ENCODE peak calls at places on chromosomes 5 and 9, in ten cellular contexts. J is CD4-positive, alpha-beta T cell; U is spleen; E is fibroblast of lung; O is uterus; T is endodermal cell; D is GM06990; V is OCI-LY7; H is Peyer's patch; X is pancreas. F is an unnamed sample.

GRCh38 chr9:35552837-35553236 is 52.2 kb upstream of the TESK1 start:
- DNase-seq in J (no peak), U (no peak), E (peak), O (no peak), T (no peak), D (no peak), V (no peak), H (no peak), X (no peak), F (peak)

GRCh38 chr5:39986614-39987013 is 561.8 kb upstream of the DAB2 start:
- DNase-seq in J (no peak), U (no peak), E (no peak), O (no peak), T (no peak), D (no peak), V (no peak), H (no peak), X (no peak), F (no peak)

GRCh38 chr5:75603835-75604234 is 7.4 kb upstream of the ANKDD1B start:
- DNase-seq in J (no peak), U (no peak), E (no peak), O (no peak), T (no peak), D (no peak), V (no peak), H (no peak), X (no peak), F (no peak)

GRCh38 chr9:93004561-93004960 is 53.9 kb upstream of the SUSD3 start:
- DNase-seq in J (no peak), U (no peak), E (no peak), O (no peak), T (no peak), D (no peak), V (no peak), H (no peak), X (no peak), F (no peak)

GRCh38 chr9:87684627-87685204 is 41.2 kb upstream of the CTSL start:
- DNase-seq in J (no peak), U (no peak), E (peak), O (peak), T (peak), D (no peak), V (no peak), H (peak), X (peak), F (peak)

GRCh38 chr9:125255781-125256391 is 5.7 kb upstream of the GAPVD1 start:
- DNase-seq in J (no peak), U (no peak), E (no peak), O (no peak), T (peak), D (no peak), V (peak), H (no peak), X (no peak), F (no peak)

GRCh38 chr5:127447822-127448221 is 69.6 kb upstream of the PRRC1 start:
- DNase-seq in J (no peak), U (no peak), E (peak), O (no peak), T (no peak), D (no peak), V (no peak), H (no peak), X (no peak), F (peak)

GRCh38 chr9:121529237-121529987 is 29.8 kb upstream of the GGTA1 start:
- DNase-seq in J (no peak), U (peak), E (peak), O (peak), T (no peak), D (no peak), V (no peak), H (peak), X (peak), F (peak)

GRCh38 chr5:65137631-65138030 is 344.1 kb downstream of the ADAMTS6 start:
- DNase-seq in J (no peak), U (no peak), E (no peak), O (no peak), T (no peak), D (no peak), V (no peak), H (no peak), X (no peak), F (peak)

GRCh38 chr9:88803551-88804288 is 187.5 kb upstream of the S1PR3 start:
- DNase-seq in J (no peak), U (no peak), E (peak), O (no peak), T (no peak), D (no peak), V (no peak), H (no peak), X (no peak), F (peak)

GRCh38 chr9:93096131-93096802 is at the start of gene CARD19:
- DNase-seq in J (peak), U (no peak), E (peak), O (peak), T (peak), D (no peak), V (peak), H (peak), X (peak), F (peak)

GRCh38 chr9:69324549-69325401 is at the start of gene ENTREP1:
- DNase-seq in J (no peak), U (peak), E (peak), O (peak), T (peak), D (peak), V (no peak), H (peak), X (peak), F (no peak)

GRCh38 chr5:132677191-132677590 is 3.4 kb downstream of the IL4 start:
- DNase-seq in J (no peak), U (peak), E (peak), O (peak), T (peak), D (no peak), V (no peak), H (peak), X (no peak), F (peak)

GRCh38 chr9:26949604-26950003 is 2.6 kb upstream of the PLAA start:
- DNase-seq in J (no peak), U (no peak), E (peak), O (no peak), T (no peak), D (no peak), V (no peak), H (no peak), X (no peak), F (peak)

GRCh38 chr5:91162534-91163381 is 220.4 kb downstream of the ARRDC3 start:
- DNase-seq in J (peak), U (peak), E (peak), O (peak), T (no peak), D (peak), V (no peak), H (no peak), X (peak), F (peak)

GRCh38 chr9:137042751-137043727 is 2.9 kb downstream of the NPDC1 start:
- DNase-seq in J (no peak), U (no peak), E (no peak), O (no peak), T (no peak), D (no peak), V (no peak), H (no peak), X (no peak), F (no peak)

GRCh38 chr5:42502613-42503470 is 79.6 kb downstream of the GHR start:
- DNase-seq in J (no peak), U (no peak), E (no peak), O (no peak), T (no peak), D (no peak), V (no peak), H (no peak), X (no peak), F (no peak)

GRCh38 chr9:79955300-79955699 is 383.5 kb downstream of the TLE4 start:
- DNase-seq in J (no peak), U (no peak), E (no peak), O (no peak), T (no peak), D (no peak), V (peak), H (no peak), X (no peak), F (no peak)

GRCh38 chr5:161301586-161301985 is 244.9 kb downstream of the GABRB2 start:
- DNase-seq in J (no peak), U (no peak), E (no peak), O (no peak), T (no peak), D (no peak), V (no peak), H (no peak), X (no peak), F (no peak)

GRCh38 chr5:17355585-17356346 is 138.3 kb downstream of the BASP1 start:
- DNase-seq in J (no peak), U (no peak), E (peak), O (no peak), T (no peak), D (no peak), V (no peak), H (no peak), X (no peak), F (peak)

GRCh38 chr9:113620377-113621161 is 157.0 kb downstream of the RGS3 start:
- DNase-seq in J (no peak), U (peak), E (peak), O (peak), T (peak), D (no peak), V (no peak), H (peak), X (peak), F (peak)

GRCh38 chr9:137269231-137269772 is 8.2 kb upstream of the TOR4A start:
- DNase-seq in J (no peak), U (peak), E (no peak), O (no peak), T (no peak), D (peak), V (peak), H (no peak), X (peak), F (peak)

GRCh38 chr5:22908129-22908528 is 55.0 kb upstream of the CDH12 start:
- DNase-seq in J (no peak), U (no peak), E (no peak), O (no peak), T (no peak), D (no peak), V (no peak), H (no peak), X (no peak), F (peak)

GRCh38 chr5:116492016-116492623 is 82.5 kb downstream of the SEMA6A start:
- DNase-seq in J (no peak), U (no peak), E (peak), O (no peak), T (peak), D (no peak), V (peak), H (no peak), X (no peak), F (peak)

GRCh38 chr9:37801287-37801850 is 772 bp downstream of the DCAF10 start:
- DNase-seq in J (no peak), U (peak), E (peak), O (peak), T (peak), D (no peak), V (peak), H (peak), X (peak), F (peak)

GRCh38 chr9:37798677-37799076 is 1.9 kb upstream of the DCAF10 start:
- DNase-seq in J (no peak), U (no peak), E (no peak), O (no peak), T (no peak), D (no peak), V (peak), H (no peak), X (no peak), F (no peak)

GRCh38 chr9:37801959-37802711 is 1.5 kb downstream of the DCAF10 start:
- DNase-seq in J (no peak), U (no peak), E (no peak), O (no peak), T (no peak), D (no peak), V (peak), H (no peak), X (no peak), F (no peak)

GRCh38 chr9:37806271-37806670 is 5.7 kb downstream of the DCAF10 start:
- DNase-seq in J (no peak), U (no peak), E (no peak), O (no peak), T (no peak), D (no peak), V (no peak), H (no peak), X (no peak), F (no peak)

DNA sequence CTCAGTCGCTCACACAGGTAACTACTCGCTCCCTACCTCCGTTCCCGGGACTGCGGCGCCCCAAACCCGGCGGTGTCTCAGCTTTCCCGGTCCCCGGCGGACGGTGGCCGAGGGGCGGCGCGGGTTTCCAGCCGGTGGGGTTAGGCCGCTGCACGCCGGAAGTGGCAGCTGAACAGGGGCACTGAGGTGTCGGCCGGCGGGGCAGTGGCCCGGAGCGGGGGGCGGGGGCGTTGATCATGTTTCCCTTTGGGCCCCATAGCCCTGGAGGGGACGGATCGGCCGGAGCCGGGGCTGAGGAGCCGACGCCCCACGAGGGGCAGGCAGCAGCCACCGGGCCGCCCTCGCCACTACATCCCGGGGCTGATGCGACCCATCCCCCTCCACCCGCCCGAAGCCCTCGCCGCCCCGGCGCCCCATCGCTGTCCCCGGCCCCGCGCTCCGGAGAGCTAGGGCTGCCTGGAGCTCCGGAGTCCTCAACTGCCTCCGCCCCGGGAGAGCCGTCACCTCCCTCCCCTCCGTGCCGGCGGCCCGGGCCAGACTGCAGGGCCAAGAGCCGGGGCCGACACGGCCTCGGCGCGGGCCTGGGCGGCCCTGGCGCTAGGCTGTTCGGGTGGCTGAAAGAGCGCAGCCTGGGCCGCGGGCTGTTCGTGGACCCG is at the start of gene DCAF10:
- DNase-seq in J (peak), U (peak), E (peak), O (peak), T (peak), D (peak), V (peak), H (peak), X (peak), F (peak)
- TF ChIP-seq CTCF in J (no peak), U (peak), E (no peak), O (no peak), T (no peak), D (no peak), V (no peak), H (no peak), X (no peak), F (no peak)

GRCh38 chr9:8599937-8600336 is 800.4 kb upstream of the DMAC1 start:
- DNase-seq in J (no peak), U (no peak), E (no peak), O (no peak), T (peak), D (no peak), V (no peak), H (no peak), X (no peak), F (no peak)
- TF ChIP-seq CTCF in J (no peak), U (no peak), E (no peak), O (no peak), T (peak), D (no peak), V (no peak), H (no peak), X (no peak), F (no peak)

DNA sequence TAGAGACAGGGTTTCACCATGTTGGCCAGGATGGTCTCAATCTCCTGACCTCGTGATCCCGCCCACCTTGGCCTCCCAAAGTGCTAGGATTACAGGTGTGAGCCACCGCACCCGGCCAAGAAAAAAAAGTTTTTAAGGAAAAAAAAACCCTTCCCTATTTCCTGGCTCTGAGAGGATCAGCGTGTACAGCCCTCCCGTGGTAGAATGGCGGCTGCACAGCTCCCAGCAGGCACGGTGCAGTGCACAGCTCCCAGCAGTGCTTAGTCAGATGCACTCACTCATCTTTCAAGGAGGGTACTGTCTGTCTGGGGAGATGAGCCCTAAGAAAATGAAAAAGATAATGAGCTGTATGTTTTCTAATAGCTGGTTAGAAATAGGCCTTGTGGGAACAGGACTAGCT is 36.8 kb upstream of the SLC2A8 start:
- DNase-seq in J (no peak), U (no peak), E (no peak), O (no peak), T (no peak), D (no peak), V (no peak), H (no peak), X (no peak), F (no peak)
- TF ChIP-seq CTCF in J (no peak), U (no peak), E (no peak), O (no peak), T (no peak), D (no peak), V (no peak), H (no peak), X (no peak), F (no peak)

GRCh38 chr5:139251281-139251687 is 42.3 kb upstream of the MATR3 start:
- DNase-seq in J (peak), U (no peak), E (no peak), O (no peak), T (no peak), D (peak), V (peak), H (no peak), X (no peak), F (no peak)
- TF ChIP-seq CTCF in J (peak), U (peak), E (peak), O (no peak), T (peak), D (peak), V (peak), H (peak), X (no peak), F (peak)

DNA sequence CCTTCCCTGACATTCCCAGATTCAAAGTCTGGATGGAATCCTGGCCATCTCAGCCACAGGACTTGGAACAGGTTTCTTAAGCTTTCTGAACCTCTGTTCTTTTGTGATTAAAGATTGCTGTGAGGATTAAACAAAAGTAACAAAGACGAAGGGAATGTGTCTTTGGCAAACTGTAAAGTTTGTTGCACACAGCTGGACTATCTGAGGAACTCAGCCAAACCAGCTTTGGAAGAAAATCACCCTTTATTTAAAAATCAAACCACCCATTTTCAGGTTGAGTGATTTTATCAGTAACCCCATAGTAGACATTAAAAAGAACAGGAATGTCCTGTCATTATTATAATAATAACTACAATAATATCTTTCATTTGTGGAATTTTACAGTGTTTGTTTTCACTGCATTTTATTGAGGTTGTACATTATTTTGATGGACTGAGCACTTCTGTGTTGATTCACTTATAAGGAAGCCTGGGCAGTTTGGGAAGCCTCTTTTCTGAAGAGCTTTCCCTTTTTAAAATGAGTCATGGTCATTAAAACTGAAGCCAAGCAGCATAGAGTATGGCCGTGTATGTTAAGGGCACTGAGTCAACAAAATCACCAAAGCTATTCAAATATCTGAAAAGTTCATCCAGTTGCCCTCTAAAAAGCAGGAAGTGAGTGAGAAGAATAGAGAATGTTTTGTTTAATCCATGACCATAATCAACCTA is 310.2 kb downstream of the AGTPBP1 start:
- DNase-seq in J (no peak), U (no peak), E (peak), O (no peak), T (no peak), D (no peak), V (no peak), H (no peak), X (no peak), F (no peak)
- TF ChIP-seq CTCF in J (no peak), U (no peak), E (no peak), O (no peak), T (no peak), D (no peak), V (no peak), H (no peak), X (no peak), F (no peak)

DNA sequence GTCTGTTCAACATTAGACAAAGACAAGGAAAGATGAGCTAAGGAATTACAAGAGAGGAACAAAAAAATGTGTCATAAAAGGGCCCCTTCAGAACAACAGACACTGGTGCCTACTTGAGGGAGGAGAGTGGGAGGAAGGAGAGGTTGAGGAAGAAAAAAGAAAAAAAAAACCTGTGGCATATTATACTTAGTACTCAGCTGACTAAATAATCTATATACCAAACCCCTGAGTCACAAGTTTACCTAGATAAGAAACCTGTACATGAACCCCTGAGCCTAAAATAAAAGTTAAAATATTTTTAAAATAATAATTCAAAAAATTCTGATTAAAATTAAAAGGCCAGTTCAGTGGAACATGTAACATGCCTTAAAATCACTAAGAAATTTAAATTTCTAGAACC is 107.3 kb downstream of the MTREX start:
- DNase-seq in J (no peak), U (no peak), E (peak), O (no peak), T (no peak), D (no peak), V (no peak), H (no peak), X (no peak), F (no peak)
- TF ChIP-seq CTCF in J (no peak), U (no peak), E (no peak), O (no peak), T (no peak), D (no peak), V (no peak), H (no peak), X (no peak), F (no peak)